ENCODE peak calls at places on chromosomes 13 and 19, in eight cellular contexts. N, H, C, A, T, E, P and W are unnamed samples. For H3K4me1, the result is how much of the 10 kb centered on the place peaks cover.

GRCh38 chr19:53865918-53866696 is 1.6 kb upstream of the MYADM start:
- DNase-seq in N (peak), H (no peak), C (peak), A (peak), T (peak), E (no peak), P (no peak), W (peak)

GRCh38 chr13:113920606-113921306 is 53.1 kb downstream of the C13orf46 start:
- DNase-seq in N (no peak), H (no peak), C (no peak), A (no peak), T (no peak), E (peak), P (no peak), W (peak)

GRCh38 chr13:48475230-48475629 is 57.6 kb downstream of the RCBTB2 start:
- DNase-seq in N (no peak), H (no peak), C (no peak), A (no peak), T (no peak), E (no peak), P (no peak), W (no peak)

GRCh38 chr13:55815458-55816033 is 1325.2 kb upstream of the PRR20A start:
- DNase-seq in N (no peak), H (no peak), C (no peak), A (no peak), T (no peak), E (no peak), P (no peak), W (no peak)

GRCh38 chr13:38979891-38980627 is 10.6 kb downstream of the STOML3 start:
- DNase-seq in N (no peak), H (no peak), C (no peak), A (peak), T (no peak), E (no peak), P (no peak), W (peak)

GRCh38 chr19:45569619-45570421 is 14.8 kb downstream of the OPA3 start:
- DNase-seq in N (peak), H (no peak), C (peak), A (peak), T (peak), E (no peak), P (peak), W (no peak)

GRCh38 chr19:28351761-28352160 is 861.2 kb downstream of the UQCRFS1 start:
- DNase-seq in N (no peak), H (no peak), C (no peak), A (no peak), T (no peak), E (no peak), P (no peak), W (no peak)

GRCh38 chr13:113941571-113942191 is 32.2 kb downstream of the C13orf46 start:
- DNase-seq in N (no peak), H (no peak), C (no peak), A (no peak), T (no peak), E (no peak), P (no peak), W (peak)

GRCh38 chr13:42113478-42113877 is 65.0 kb downstream of the DGKH start:
- DNase-seq in N (no peak), H (no peak), C (no peak), A (no peak), T (no peak), E (no peak), P (no peak), W (no peak)

GRCh38 chr13:98228661-98229349 is 51.7 kb upstream of the RNF113B start:
- DNase-seq in N (no peak), H (no peak), C (no peak), A (no peak), T (no peak), E (no peak), P (no peak), W (no peak)

GRCh38 chr19:32246032-32246431 is 99.4 kb upstream of the ZNF507 start:
- DNase-seq in N (no peak), H (no peak), C (no peak), A (no peak), T (no peak), E (no peak), P (no peak), W (no peak)

GRCh38 chr19:4972509-4973230 is 3.8 kb downstream of the KDM4B start:
- DNase-seq in N (no peak), H (no peak), C (no peak), A (no peak), T (no peak), E (no peak), P (no peak), W (no peak)

GRCh38 chr19:38545596-38545995 is 72.2 kb downstream of the MAP4K1 start:
- DNase-seq in N (no peak), H (no peak), C (no peak), A (no peak), T (no peak), E (no peak), P (no peak), W (no peak)

GRCh38 chr19:47035127-47035494 is 13.3 kb downstream of the TMEM160 start:
- DNase-seq in N (no peak), H (no peak), C (no peak), A (peak), T (no peak), E (no peak), P (no peak), W (no peak)

GRCh38 chr13:74090397-74090796 is 43.8 kb downstream of the KLF12 start:
- DNase-seq in N (no peak), H (no peak), C (no peak), A (no peak), T (no peak), E (no peak), P (no peak), W (no peak)

GRCh38 chr13:102191951-102192461 is 209.8 kb downstream of the FGF14 start:
- DNase-seq in N (no peak), H (no peak), C (no peak), A (peak), T (no peak), E (no peak), P (no peak), W (no peak)

GRCh38 chr13:48233886-48234488 is 981 bp downstream of the ITM2B start:
- DNase-seq in N (no peak), H (no peak), C (no peak), A (peak), T (no peak), E (no peak), P (no peak), W (no peak)

GRCh38 chr19:51157265-51157664 is 15.2 kb downstream of the SIGLEC7 start:
- DNase-seq in N (no peak), H (no peak), C (no peak), A (no peak), T (no peak), E (no peak), P (no peak), W (no peak)

GRCh38 chr19:33214621-33215020 is 11.0 kb downstream of the SLC7A10 start:
- DNase-seq in N (no peak), H (no peak), C (no peak), A (peak), T (no peak), E (no peak), P (no peak), W (no peak)

GRCh38 chr19:58571575-58571947 is 1.6 kb downstream of the MZF1 start:
- DNase-seq in N (no peak), H (no peak), C (no peak), A (no peak), T (peak), E (peak), P (peak), W (no peak)

GRCh38 chr13:113182046-113182445 is 23.6 kb downstream of the PROZ start:
- DNase-seq in N (no peak), H (no peak), C (no peak), A (no peak), T (no peak), E (no peak), P (no peak), W (no peak)

GRCh38 chr13:26867451-26868067 is 107.0 kb upstream of the GPR12 start:
- DNase-seq in N (no peak), H (no peak), C (no peak), A (peak), T (no peak), E (no peak), P (peak), W (peak)

GRCh38 chr13:40798380-40798779 is 9.0 kb downstream of the SLC25A15 start:
- DNase-seq in N (peak), H (no peak), C (peak), A (no peak), T (peak), E (peak), P (peak), W (peak)

GRCh38 chr13:20939662-20940061 is 37.1 kb upstream of the XPO4 start:
- DNase-seq in N (no peak), H (no peak), C (no peak), A (no peak), T (no peak), E (no peak), P (no peak), W (no peak)

GRCh38 chr13:112842931-112843391 is 126.1 kb upstream of the MCF2L start:
- DNase-seq in N (no peak), H (no peak), C (no peak), A (no peak), T (no peak), E (no peak), P (no peak), W (peak)

GRCh38 chr19:49497047-49497789 is 984 bp downstream of the RPS11 start:
- DNase-seq in N (peak), H (no peak), C (peak), A (peak), T (peak), E (no peak), P (peak), W (no peak)

GRCh38 chr19:12840091-12841079 is 2.1 kb downstream of the MAST1 start:
- DNase-seq in N (peak), H (no peak), C (no peak), A (peak), T (peak), E (no peak), P (peak), W (peak)

GRCh38 chr19:50718255-50719118 is 1.1 kb downstream of the SHANK1 start:
- DNase-seq in N (no peak), H (no peak), C (no peak), A (peak), T (no peak), E (no peak), P (peak), W (no peak)

GRCh38 chr19:15266683-15267082 is 34.4 kb upstream of the EPHX3 start:
- DNase-seq in N (no peak), H (no peak), C (no peak), A (no peak), T (no peak), E (no peak), P (no peak), W (no peak)

GRCh38 chr19:15265849-15266248 is 33.6 kb upstream of the EPHX3 start:
- DNase-seq in N (no peak), H (peak), C (no peak), A (no peak), T (no peak), E (peak), P (no peak), W (peak)

GRCh38 chr19:15264061-15264932 is 32.0 kb upstream of the EPHX3 start:
- DNase-seq in N (peak), H (no peak), C (peak), A (peak), T (peak), E (peak), P (peak), W (peak)

GRCh38 chr19:15264933-15265206 is 32.6 kb upstream of the EPHX3 start:
- DNase-seq in N (no peak), H (no peak), C (no peak), A (no peak), T (no peak), E (no peak), P (no peak), W (no peak)

GRCh38 chr19:15265214-15265613 is 33.0 kb upstream of the EPHX3 start:
- DNase-seq in N (no peak), H (no peak), C (no peak), A (no peak), T (no peak), E (no peak), P (no peak), W (peak)
- H3K4me1 ChIP-seq in N (under half), H (under half), C (under half), A (under half), T (under half), E (under half), P (under half), W (under half)

GRCh38 chr19:330503-330902 is 14.1 kb downstream of the MIER2 start:
- DNase-seq in N (no peak), H (no peak), C (no peak), A (no peak), T (no peak), E (no peak), P (no peak), W (no peak)
- H3K27ac ChIP-seq in N (no peak), H (no peak), C (no peak), A (no peak), T (no peak), E (no peak), P (no peak), W (no peak)

DNA sequence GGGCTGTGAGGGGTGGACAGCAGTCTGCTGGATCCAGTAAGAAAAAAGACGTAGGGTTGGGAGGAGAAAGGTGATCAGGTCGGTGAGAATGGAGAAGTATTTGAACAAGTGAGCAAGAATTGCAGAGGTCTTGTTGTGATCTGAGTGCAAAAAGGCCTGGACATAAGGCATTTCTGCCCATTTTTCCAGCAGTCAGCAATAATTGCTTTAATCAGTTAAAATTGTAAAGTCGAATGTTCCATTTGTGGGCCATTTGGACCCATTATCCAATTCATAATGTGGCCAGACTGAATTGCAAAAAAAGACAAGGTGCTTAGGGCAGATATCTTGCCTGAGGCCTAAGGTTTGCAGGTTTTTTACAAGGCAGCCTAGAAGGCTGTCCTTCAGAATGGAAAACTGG is 86.1 kb downstream of the ZNF737 start:
- DNase-seq in N (no peak), H (no peak), C (no peak), A (no peak), T (no peak), E (no peak), P (no peak), W (no peak)
- H3K4me1 ChIP-seq in N (under half), H (under half), C (under half), A (under half), T (under half), E (under half), P (under half), W (under half)

GRCh38 chr19:16458391-16459128 is 13.2 kb downstream of the EPS15L1 start:
- DNase-seq in N (no peak), H (no peak), C (no peak), A (no peak), T (no peak), E (no peak), P (no peak), W (no peak)
- H3K27ac ChIP-seq in N (no peak), H (peak), C (no peak), A (no peak), T (no peak), E (peak), P (no peak), W (no peak)

GRCh38 chr19:13840751-13841338 is 36.1 kb upstream of the NANOS3 start:
- DNase-seq in N (no peak), H (no peak), C (no peak), A (no peak), T (peak), E (no peak), P (no peak), W (no peak)
- H3K4me1 ChIP-seq in N (half or more), H (under half), C (half or more), A (under half), T (half or more), E (under half), P (under half), W (under half)

GRCh38 chr13:44668707-44669106 is 92.6 kb upstream of the TSC22D1 start:
- DNase-seq in N (no peak), H (no peak), C (no peak), A (no peak), T (no peak), E (no peak), P (no peak), W (no peak)
- H3K27ac ChIP-seq in N (no peak), H (peak), C (no peak), A (peak), T (no peak), E (no peak), P (no peak), W (no peak)

GRCh38 chr19:5976768-5977167 is 1.2 kb downstream of the RANBP3 start:
- DNase-seq in N (no peak), H (no peak), C (no peak), A (no peak), T (no peak), E (no peak), P (no peak), W (no peak)

GRCh38 chr19:5977785-5978605 is at the start of gene RANBP3:
- DNase-seq in N (peak), H (peak), C (peak), A (peak), T (peak), E (peak), P (peak), W (peak)

GRCh38 chr19:5975388-5975728 is 2.6 kb downstream of the RANBP3 start:
- DNase-seq in N (no peak), H (no peak), C (no peak), A (no peak), T (no peak), E (no peak), P (no peak), W (no peak)

GRCh38 chr19:5978606-5979552 is 939 bp upstream of the RANBP3 start:
- DNase-seq in N (no peak), H (no peak), C (no peak), A (no peak), T (no peak), E (no peak), P (peak), W (no peak)

GRCh38 chr19:5977222-5977784 is 637 bp downstream of the RANBP3 start:
- DNase-seq in N (no peak), H (no peak), C (no peak), A (no peak), T (no peak), E (no peak), P (no peak), W (no peak)
- H3K4me1 ChIP-seq in N (under half), H (under half), C (half or more), A (under half), T (half or more), E (under half), P (half or more), W (under half)

GRCh38 chr19:10402441-10403038 is 802 bp downstream of the CDC37 start:
- DNase-seq in N (no peak), H (no peak), C (no peak), A (peak), T (peak), E (no peak), P (peak), W (no peak)
- H3K27ac ChIP-seq in N (peak), H (peak), C (peak), A (no peak), T (peak), E (peak), P (peak), W (no peak)

GRCh38 chr19:19655641-19656343 is 7.7 kb downstream of the ATP13A1 start:
- DNase-seq in N (no peak), H (no peak), C (no peak), A (no peak), T (no peak), E (no peak), P (no peak), W (no peak)

GRCh38 chr19:19652482-19653295 is 9.2 kb upstream of the GMIP start:
- DNase-seq in N (no peak), H (no peak), C (no peak), A (no peak), T (no peak), E (no peak), P (no peak), W (peak)

GRCh38 chr19:19654441-19654840 is 9.0 kb downstream of the ATP13A1 start:
- DNase-seq in N (no peak), H (no peak), C (no peak), A (no peak), T (no peak), E (no peak), P (no peak), W (no peak)

GRCh38 chr19:19655051-19655594 is 8.4 kb downstream of the ATP13A1 start:
- DNase-seq in N (no peak), H (no peak), C (no peak), A (no peak), T (no peak), E (no peak), P (no peak), W (no peak)

GRCh38 chr19:19653597-19654147 is 9.8 kb downstream of the ATP13A1 start:
- DNase-seq in N (no peak), H (no peak), C (no peak), A (no peak), T (no peak), E (no peak), P (no peak), W (no peak)
- H3K4me1 ChIP-seq in N (under half), H (under half), C (under half), A (under half), T (under half), E (under half), P (under half), W (under half)